ENCODE peak calls at places on chromosomes 4 and X, in six cellular contexts. T is stimulated activated CD4-positive, alpha-beta T cell treated with anti-CD3 and anti-CD28 coated beads, Interleukin-4, amount 100 ng/mL, for 4 hours; A is tibial nerve; L is D341Med; R is HuH-7; E is heart right ventricle. W is an unnamed sample.

GRCh38 chr4:84804126-84804525 is 162.4 kb downstream of the WDFY3 start:
- DNase-seq in A (no peak), T (no peak), R (no peak), L (no peak), E (no peak), W (no peak)

GRCh38 chr4:188439641-188440311 is 300.5 kb downstream of the TRIML1 start:
- DNase-seq in E (peak), L (peak), R (no peak), A (no peak), T (no peak), W (no peak)

GRCh38 chrX:24260827-24261550 is 52.9 kb downstream of the SUPT20HL2 start:
- DNase-seq in L (no peak), R (no peak), A (peak), E (peak), T (peak), W (no peak)

GRCh38 chr4:94649381-94650128 is 108.2 kb upstream of the BMPR1B start:
- DNase-seq in L (no peak), E (no peak), A (no peak), T (no peak), R (no peak), W (no peak)

GRCh38 chr4:10205223-10205622 is 88.6 kb upstream of the WDR1 start:
- DNase-seq in R (no peak), E (no peak), A (no peak), T (no peak), L (peak), W (no peak)

GRCh38 chr4:95761441-95761840 is 78.5 kb upstream of the PDHA2 start:
- DNase-seq in L (no peak), E (no peak), T (no peak), A (no peak), R (no peak), W (no peak)

GRCh38 chrX:55489315-55490009 is at the start of gene USP51:
- DNase-seq in L (peak), A (peak), R (no peak), E (peak), T (peak), W (peak)

GRCh38 chr4:48403779-48404178 is 62.5 kb downstream of the SLAIN2 start:
- DNase-seq in L (no peak), R (no peak), A (no peak), T (no peak), E (no peak), W (no peak)

GRCh38 chr4:101941816-101942358 is 151.4 kb downstream of the BANK1 start:
- DNase-seq in T (no peak), R (no peak), E (no peak), L (no peak), A (no peak), W (no peak)

GRCh38 chr4:169311643-169312365 is 41.0 kb upstream of the SH3RF1 start:
- DNase-seq in T (no peak), E (peak), L (peak), A (peak), R (peak), W (peak)

GRCh38 chrX:103756736-103757135 is 19.9 kb upstream of the PLP1 start:
- DNase-seq in L (no peak), A (no peak), E (no peak), R (no peak), T (no peak), W (no peak)

GRCh38 chr4:186249785-186250739 is 15.9 kb upstream of the F11 start:
- DNase-seq in L (no peak), R (no peak), T (no peak), A (no peak), E (no peak), W (no peak)

GRCh38 chrX:103722505-103722904 is 11.8 kb downstream of the TMEM31 start:
- DNase-seq in T (no peak), L (no peak), A (no peak), R (no peak), E (no peak), W (no peak)

GRCh38 chr4:173301518-173302201 is 32.5 kb downstream of the HMGB2 start:
- DNase-seq in L (no peak), T (no peak), E (no peak), A (no peak), R (no peak), W (no peak)

GRCh38 chr4:19473569-19473968 is 778.1 kb upstream of the SLIT2 start:
- DNase-seq in L (no peak), E (no peak), R (no peak), A (no peak), T (no peak), W (no peak)

GRCh38 chr4:173293663-173294062 is 40.5 kb downstream of the HMGB2 start:
- DNase-seq in E (no peak), R (no peak), T (no peak), L (no peak), A (no peak), W (no peak)

GRCh38 chrX:45850775-45851433 is 650.2 kb upstream of the DIPK2B start:
- DNase-seq in E (peak), L (peak), T (peak), R (no peak), A (no peak), W (peak)

GRCh38 chrX:34866636-34867035 is 76.0 kb upstream of the FAM47B start:
- DNase-seq in L (no peak), T (no peak), E (no peak), A (no peak), R (no peak), W (no peak)

GRCh38 chrX:120402363-120402762 is 40.5 kb downstream of the ATP1B4 start:
- DNase-seq in E (no peak), L (no peak), A (no peak), T (no peak), R (no peak), W (no peak)

GRCh38 chr4:149885896-149886295 is 70.3 kb upstream of the IQCM start:
- DNase-seq in A (no peak), E (no peak), L (no peak), T (no peak), R (no peak), W (no peak)

GRCh38 chr4:6779667-6780565 is 2.6 kb upstream of the KIAA0232 start:
- DNase-seq in L (peak), E (no peak), R (peak), A (no peak), T (no peak), W (no peak)

GRCh38 chr4:112908511-112908910 is 140.9 kb upstream of the ANK2 start:
- DNase-seq in T (no peak), E (no peak), A (no peak), L (no peak), R (no peak), W (no peak)

GRCh38 chr4:2662598-2662997 is 93.5 kb downstream of the TNIP2 start:
- DNase-seq in R (no peak), T (no peak), E (no peak), A (no peak), L (no peak), W (no peak)

GRCh38 chr4:48073567-48074103 is 57.1 kb downstream of the NIPAL1 start:
- DNase-seq in E (no peak), R (no peak), T (no peak), L (no peak), A (no peak), W (no peak)

GRCh38 chr4:87053802-87054767 is 119.3 kb downstream of the AFF1 start:
- DNase-seq in E (no peak), A (no peak), R (no peak), L (peak), T (no peak), W (no peak)

GRCh38 chrX:110402091-110402854 is 43.6 kb downstream of the RTL9 start:
- DNase-seq in L (no peak), A (peak), E (no peak), T (no peak), R (no peak), W (peak)

GRCh38 chr4:71564775-71565174 is 219.1 kb downstream of the GC start:
- DNase-seq in R (no peak), A (no peak), T (no peak), L (no peak), E (no peak), W (no peak)

GRCh38 chrX:122565952-122566351 is 618.1 kb upstream of the GRIA3 start:
- DNase-seq in R (no peak), A (no peak), L (no peak), T (no peak), E (no peak), W (no peak)

GRCh38 chr4:132056466-132056865 is 1092.6 kb upstream of the PCDH10 start:
- DNase-seq in A (no peak), L (no peak), E (no peak), R (no peak), T (no peak), W (no peak)

GRCh38 chr4:3375688-3376087 is 66.1 kb upstream of the HGFAC start:
- DNase-seq in R (no peak), A (no peak), L (no peak), E (no peak), T (no peak), W (no peak)

GRCh38 chrX:77519765-77520164 is 72.6 kb downstream of the FGF16 start:
- DNase-seq in L (no peak), T (no peak), E (no peak), A (no peak), R (no peak), W (no peak)

GRCh38 chr4:68861057-68861456 is 45.3 kb downstream of the UGT2B10 start:
- DNase-seq in A (no peak), R (no peak), T (no peak), E (no peak), L (no peak), W (no peak)

GRCh38 chrX:153702350-153703035 is 14.8 kb downstream of the SLC6A8 start:
- DNase-seq in R (no peak), T (no peak), L (no peak), A (no peak), E (no peak), W (no peak)

GRCh38 chr4:125313497-125313896 is 1.3 kb upstream of the FAT4 start:
- DNase-seq in L (peak), E (peak), T (no peak), A (peak), R (peak), W (no peak)

GRCh38 chr4:186472948-186473347 is 82.4 kb downstream of the MTNR1A start:
- DNase-seq in L (peak), E (no peak), A (no peak), R (no peak), T (no peak), W (no peak)

GRCh38 chr4:42397635-42398447 is 553 bp downstream of the SHISA3 start:
- DNase-seq in L (peak), T (no peak), E (no peak), R (no peak), A (no peak), W (no peak)

GRCh38 chr4:180828455-180829018 is 1414.7 kb upstream of the TENM3 start:
- DNase-seq in R (peak), A (peak), L (peak), E (peak), T (no peak), W (peak)

GRCh38 chrX:10109695-10110094 is 47.1 kb upstream of the CLCN4 start:
- DNase-seq in T (no peak), R (no peak), L (no peak), E (peak), A (no peak), W (no peak)

GRCh38 chr4:42655921-42656735 is 777 bp downstream of the ATP8A1 start:
- DNase-seq in E (peak), R (peak), L (peak), A (peak), T (peak), W (peak)

GRCh38 chr4:52937829-52938228 is 75.7 kb downstream of the RASL11B start:
- DNase-seq in T (no peak), E (no peak), R (no peak), A (no peak), L (no peak), W (no peak)

W was measured in Caco-2.